ENCODE peak calls at places on chromosomes 11 and 22, in eight cellular contexts. Q, V, W, E, L, D, X and J are unnamed samples.

GRCh38 chr11:34565417-34566208 is 52.0 kb upstream of the ELF5 start:
- DNase-seq in X (no peak), L (no peak), V (no peak), D (no peak), E (no peak), W (peak), Q (peak), J (no peak)

GRCh38 chr11:80432051-80432450 is 991.2 kb upstream of the TENM4 start:
- DNase-seq in V (no peak), D (no peak), W (no peak), E (no peak), L (no peak), Q (no peak), X (no peak), J (no peak)

GRCh38 chr11:20388096-20389055 is 860 bp downstream of the PRMT3 start:
- DNase-seq in L (no peak), E (no peak), D (peak), W (no peak), X (peak), Q (no peak), V (peak), J (no peak)

GRCh38 chr11:68956547-68957254 is 24.1 kb downstream of the MRGPRD start:
- DNase-seq in X (no peak), L (no peak), E (no peak), W (no peak), D (no peak), Q (no peak), V (no peak), J (no peak)

GRCh38 chr11:130666781-130667251 is 218.4 kb downstream of the ADAMTS15 start:
- DNase-seq in E (no peak), D (peak), Q (no peak), X (no peak), L (no peak), W (no peak), V (no peak), J (no peak)

GRCh38 chr22:41998361-41999261 is at the start of gene WBP2NL:
- DNase-seq in L (no peak), W (no peak), D (peak), E (peak), X (peak), Q (peak), V (peak), J (peak)

GRCh38 chr11:126115820-126116319 is 53.2 kb upstream of the CDON start:
- DNase-seq in L (peak), X (peak), Q (peak), V (no peak), W (no peak), D (peak), E (peak), J (peak)

GRCh38 chr11:76205252-76206076 is 838 bp downstream of the WNT11 start:
- DNase-seq in D (no peak), Q (no peak), L (no peak), W (no peak), E (no peak), X (no peak), V (no peak), J (no peak)

GRCh38 chr11:121321614-121322243 is 29.2 kb downstream of the SC5D start:
- DNase-seq in D (peak), W (peak), X (peak), Q (peak), E (peak), V (peak), L (peak), J (no peak)

GRCh38 chr11:23134627-23135026 is 274.4 kb upstream of the CCDC179 start:
- DNase-seq in Q (no peak), X (no peak), V (no peak), W (no peak), E (no peak), D (no peak), L (no peak), J (no peak)

GRCh38 chr22:40335358-40335757 is 10.9 kb upstream of the ADSL start:
- DNase-seq in D (no peak), L (no peak), Q (no peak), X (no peak), V (no peak), W (no peak), E (no peak), J (no peak)

GRCh38 chr22:27919943-27920755 is 1.1 kb upstream of the PITPNB start:
- DNase-seq in Q (peak), V (no peak), E (no peak), D (peak), L (no peak), X (no peak), W (peak), J (no peak)

GRCh38 chr11:66277475-66278391 is at the start of gene CNIH2:
- DNase-seq in Q (peak), V (peak), W (no peak), E (peak), L (peak), X (peak), D (no peak), J (no peak)

GRCh38 chr22:49408102-49408836 is 419.4 kb downstream of the BRD1 start:
- DNase-seq in L (no peak), V (no peak), E (no peak), D (no peak), X (no peak), W (peak), Q (no peak), J (no peak)

GRCh38 chr11:122344281-122344680 is 228.3 kb upstream of the BLID start:
- DNase-seq in Q (no peak), X (no peak), V (peak), W (no peak), E (no peak), L (no peak), D (peak), J (no peak)

GRCh38 chr22:33579448-33580093 is 340.7 kb downstream of the LARGE1 start:
- DNase-seq in X (peak), W (peak), Q (peak), L (no peak), E (peak), V (peak), D (peak), J (no peak)

GRCh38 chr11:126341760-126342161 is 13.7 kb upstream of the ST3GAL4 start:
- DNase-seq in E (no peak), W (no peak), D (peak), X (no peak), Q (no peak), V (peak), L (no peak), J (no peak)

GRCh38 chr11:77065878-77066228 is 918 bp upstream of the CAPN5 start:
- DNase-seq in E (peak), D (no peak), Q (peak), V (no peak), L (no peak), X (no peak), W (peak), J (no peak)

GRCh38 chr11:65293909-65294381 is 20.7 kb upstream of the CDC42EP2 start:
- DNase-seq in W (no peak), X (no peak), Q (no peak), E (peak), D (no peak), L (no peak), V (no peak), J (no peak)

GRCh38 chr11:63998558-63999348 is 12.5 kb downstream of the OTUB1 start:
- DNase-seq in E (no peak), L (no peak), W (peak), V (peak), X (peak), D (no peak), Q (peak), J (no peak)

GRCh38 chr11:65434057-65434666 is 11.6 kb downstream of the NEAT1 start:
- DNase-seq in Q (no peak), V (no peak), W (no peak), L (no peak), D (no peak), E (peak), X (no peak), J (no peak)

GRCh38 chr22:31575190-31575589 is 78.9 kb downstream of the SFI1 start:
- DNase-seq in E (no peak), X (no peak), V (no peak), D (no peak), L (no peak), W (no peak), Q (no peak), J (no peak)

GRCh38 chr11:27213232-27213660 is 149.8 kb downstream of the CCDC34 start:
- DNase-seq in X (no peak), D (peak), W (no peak), V (peak), E (no peak), Q (no peak), L (no peak), J (peak)

GRCh38 chr11:34855754-34856095 is 60.5 kb downstream of the APIP start:
- DNase-seq in Q (peak), L (no peak), V (no peak), D (no peak), W (no peak), X (no peak), E (no peak), J (no peak)

GRCh38 chr11:74023291-74023690 is 14.4 kb upstream of the UCP3 start:
- DNase-seq in D (no peak), V (no peak), Q (no peak), W (no peak), L (no peak), X (no peak), E (no peak), J (no peak)

GRCh38 chr22:24437820-24438328 is 10.5 kb downstream of the ADORA2A start:
- DNase-seq in Q (no peak), L (no peak), D (peak), W (no peak), X (no peak), E (no peak), V (no peak), J (peak)

GRCh38 chr11:129453293-129453721 is 77.7 kb downstream of the BARX2 start:
- DNase-seq in L (no peak), D (no peak), X (no peak), W (no peak), Q (peak), E (no peak), V (no peak), J (no peak)

GRCh38 chr11:94958118-94958517 is 15.2 kb downstream of the CWC15 start:
- DNase-seq in D (peak), Q (no peak), X (no peak), L (no peak), V (no peak), W (no peak), E (no peak), J (no peak)

GRCh38 chr11:111301004-111301839 is 2.9 kb downstream of the POU2AF3 start:
- DNase-seq in W (no peak), V (no peak), L (peak), D (no peak), X (peak), Q (no peak), E (no peak), J (no peak)

GRCh38 chr11:73236879-73237278 is 18.8 kb downstream of the P2RY2 start:
- DNase-seq in X (peak), D (no peak), E (peak), Q (peak), V (peak), W (peak), L (no peak), J (no peak)

GRCh38 chr11:44949160-44950035 is 1.3 kb downstream of the TP53I11 start:
- DNase-seq in X (peak), V (no peak), D (no peak), L (no peak), W (peak), E (peak), Q (peak), J (no peak)